ENCODE peak calls at places on chromosomes 11 and 22, in five cellular contexts. O, L, W, P and K are unnamed samples.

GRCh38 chr11:43376594-43376993 is 17.9 kb downstream of the TTC17 start:
- DNase-seq in L (no peak), P (no peak), O (no peak), W (no peak), K (peak; percentile 44)

GRCh38 chr11:44464741-44465140 is 100.7 kb upstream of the CD82 start:
- DNase-seq in W (no peak), O (peak; percentile 24), L (no peak), P (no peak), K (no peak)

GRCh38 chr22:40782521-40782920 is 36.6 kb downstream of the SLC25A17 start:
- DNase-seq in P (no peak), W (no peak), O (no peak), L (no peak), K (no peak)

GRCh38 chr22:23501244-23501643 is 78.8 kb downstream of the IGLL1 start:
- DNase-seq in O (no peak), W (no peak), P (no peak), L (no peak), K (no peak)

GRCh38 chr11:64122411-64123101 is 43.4 kb downstream of the MACROD1 start:
- DNase-seq in W (no peak), P (no peak), O (no peak), L (no peak), K (no peak)

GRCh38 chr11:107777094-107777493 is 65.2 kb upstream of the SLN start:
- DNase-seq in L (no peak), P (no peak), W (no peak), O (no peak), K (no peak)

GRCh38 chr22:42856179-42856864 is 751 bp downstream of the ARFGAP3 start:
- DNase-seq in W (no peak), L (no peak), O (peak; percentile 51), P (peak; percentile 72), K (no peak)

GRCh38 chr11:113632981-113633380 is 73.1 kb downstream of the TMPRSS5 start:
- DNase-seq in P (no peak), O (no peak), W (no peak), L (no peak), K (no peak)

GRCh38 chr11:70203749-70204465 is 811 bp downstream of the FADD start:
- DNase-seq in W (peak; percentile 40), P (no peak), O (peak; percentile 92), L (peak; percentile 50), K (peak; percentile 83)

GRCh38 chr11:46338988-46339666 is 8.1 kb upstream of the DGKZ start:
- DNase-seq in O (no peak), W (no peak), P (peak; percentile 87), L (no peak), K (peak; percentile 65)

GRCh38 chr11:130124096-130124495 is 35.5 kb upstream of the ST14 start:
- DNase-seq in L (no peak), O (no peak), W (no peak), P (no peak), K (peak; percentile 63)

GRCh38 chr11:8183136-8183535 is 14.3 kb upstream of the RIC3 start:
- DNase-seq in W (no peak), L (no peak), P (no peak), O (no peak), K (no peak)

GRCh38 chr11:18731949-18732821 is 6.2 kb upstream of the IGSF22 start:
- DNase-seq in W (peak; percentile 24), P (peak; percentile 90), O (peak; percentile 67), L (peak; percentile 86), K (peak; percentile 61)

GRCh38 chr11:72771507-72771906 is 19.3 kb upstream of the ARAP1 start:
- DNase-seq in W (no peak), L (peak; percentile 44), P (no peak), O (peak; percentile 62), K (no peak)

GRCh38 chr22:27670701-27671412 is 130.7 kb downstream of the MN1 start:
- DNase-seq in O (peak; percentile 89), W (no peak), P (peak; percentile 78), L (no peak), K (no peak)

GRCh38 chr22:47163876-47164513 is 401.5 kb downstream of the TBC1D22A start:
- DNase-seq in L (no peak), O (no peak), W (no peak), P (no peak), K (no peak)

GRCh38 chr22:37906364-37907008 is 389 bp downstream of the MICALL1 start:
- DNase-seq in P (peak; percentile 61), W (no peak), O (peak; percentile 35), L (peak; percentile 78), K (no peak)

GRCh38 chr11:17351510-17352176 is at the start of gene NCR3LG1:
- DNase-seq in L (peak; percentile 73), P (peak; percentile 71), W (no peak), O (peak; percentile 73), K (peak; percentile 13)

GRCh38 chr22:50175921-50176849 is 5.7 kb downstream of the PANX2 start:
- DNase-seq in P (no peak), W (no peak), L (no peak), O (no peak), K (no peak)

GRCh38 chr11:1728931-1729691 is 21.3 kb downstream of the IFITM10 start:
- DNase-seq in W (no peak), L (no peak), P (no peak), O (peak; percentile 10), K (no peak)

GRCh38 chr11:1515082-1516060 is 28.8 kb upstream of the MOB2 start:
- DNase-seq in L (peak; percentile 96), O (peak; percentile 75), W (no peak), P (peak; percentile 99), K (peak; percentile 58)

GRCh38 chr11:203945-204586 is 3.1 kb downstream of the BET1L start:
- DNase-seq in O (no peak), P (peak; percentile 26), W (no peak), L (no peak), K (no peak)

GRCh38 chr22:45482169-45482568 is 20.5 kb upstream of the FBLN1 start:
- DNase-seq in P (no peak), L (no peak), W (no peak), O (no peak), K (no peak)

GRCh38 chr11:31932879-31933278 is 121.8 kb upstream of the PAX6 start:
- DNase-seq in L (no peak), O (no peak), P (no peak), W (no peak), K (no peak)

GRCh38 chr11:65430406-65431217 is 8.0 kb downstream of the NEAT1 start:
- DNase-seq in W (no peak), L (no peak), P (no peak), O (peak; percentile 44), K (no peak)

GRCh38 chr11:27902981-27903624 is 202.8 kb upstream of the BDNF start:
- DNase-seq in P (no peak), O (no peak), L (no peak), W (no peak), K (no peak)

GRCh38 chr11:73288873-73289707 is 17.0 kb downstream of the P2RY6 start:
- DNase-seq in P (peak; percentile 93), O (peak; percentile 80), W (peak; percentile 70), L (peak; percentile 92), K (peak; percentile 69)

GRCh38 chr11:65613091-65613928 is 711 bp downstream of the MAP3K11 start:
- DNase-seq in O (no peak), L (no peak), P (no peak), W (no peak), K (peak; percentile 58)

GRCh38 chr11:43923327-43924111 is 18.9 kb upstream of the C11orf96 start:
- DNase-seq in O (no peak), L (peak; percentile 56), P (no peak), W (no peak), K (no peak)

GRCh38 chr22:47094861-47095330 is 332.4 kb downstream of the TBC1D22A start:
- DNase-seq in O (no peak), L (no peak), W (no peak), P (no peak), K (no peak)

GRCh38 chr11:72901374-72901773 is 87.2 kb downstream of the ATG16L2 start:
- DNase-seq in W (no peak), P (no peak), L (no peak), O (no peak), K (no peak)

GRCh38 chr11:45455536-45455935 is 169.4 kb upstream of the SYT13 start:
- DNase-seq in W (no peak), L (no peak), O (no peak), P (no peak), K (no peak)

GRCh38 chr22:29112102-29112501 is 39.3 kb downstream of the KREMEN1 start:
- DNase-seq in L (no peak), O (no peak), P (no peak), W (no peak), K (no peak)
- TF ChIP-seq JUND in L (no peak), O (no peak), P (no peak), W (no peak), K (no peak)

DNA sequence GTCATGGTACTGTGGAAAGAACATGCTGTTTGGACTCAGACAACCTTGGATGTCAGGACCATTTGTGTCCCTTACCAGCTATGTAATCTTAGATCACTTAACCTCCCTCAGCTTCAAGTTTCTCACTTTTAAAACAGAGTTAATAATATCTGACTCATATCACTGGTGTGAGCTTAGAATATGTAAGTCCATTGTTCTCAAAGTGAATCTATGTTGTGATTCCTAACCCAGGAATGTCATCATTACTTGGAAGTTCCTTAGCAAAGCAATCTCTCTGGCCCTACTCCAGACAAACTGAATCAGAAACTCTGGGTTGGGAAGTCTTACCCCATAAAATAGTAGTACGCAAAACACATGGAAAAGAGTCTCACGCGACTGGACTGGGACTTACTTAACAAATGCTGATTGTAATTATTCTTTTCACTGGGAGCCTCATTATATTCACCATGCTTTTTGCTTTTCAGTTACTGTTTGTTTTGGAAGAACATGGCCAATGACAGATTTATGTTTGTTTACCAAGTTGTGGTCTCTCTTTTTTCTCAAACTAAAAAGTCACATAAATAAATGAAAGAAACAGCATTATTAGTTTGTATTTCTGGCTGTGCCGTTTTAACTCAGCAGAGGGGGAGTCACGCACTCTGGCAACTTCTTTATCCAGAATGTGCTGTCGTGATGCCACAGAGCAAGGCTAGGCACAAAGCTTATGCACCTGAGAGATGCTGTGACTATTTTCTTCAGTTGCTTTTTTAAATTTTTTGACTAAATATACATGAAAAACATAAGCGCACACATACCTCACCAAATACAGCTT is 217.7 kb upstream of the CTSC start:
- DNase-seq in P (no peak), L (no peak), O (no peak), W (no peak), K (peak; percentile 13)
- TF ChIP-seq JUND in P (no peak), L (peak; percentile 87), O (no peak), W (no peak), K (no peak)

GRCh38 chr22:31241936-31242335 is 29.8 kb downstream of the LIMK2 start:
- DNase-seq in L (no peak), W (no peak), P (no peak), O (no peak), K (no peak)
- TF ChIP-seq JUND in L (peak; percentile 63), W (no peak), P (no peak), O (no peak), K (no peak)

GRCh38 chr22:30362632-30363281 is 6.0 kb downstream of the CCDC157 start:
- DNase-seq in O (peak; percentile 60), L (no peak), W (no peak), P (peak; percentile 67), K (no peak)
- TF ChIP-seq JUND in O (no peak), L (no peak), W (no peak), P (no peak), K (no peak)